ENCODE peak calls at places on chromosomes 6 and 20, in eight cellular contexts. One of them, this sample, is unnamed.

GRCh38 chr20:38034108-38034649 is 633 bp downstream of the RPRD1B start:
- DNase-seq in K562: no peak
- DNase-seq in HepG2: no peak
- DNase-seq in RWPE1: peak; percentile 39
- DNase-seq in lung: no peak
- DNase-seq in cardiac muscle cell: no peak
- DNase-seq in SK-N-SH: no peak
- DNase-seq in CD8-positive, alpha-beta T cell: no peak
- DNase-seq in this sample: no peak

GRCh38 chr20:23305098-23305497 is 45.5 kb upstream of the NXT1 start:
- DNase-seq in CD8-positive, alpha-beta T cell: no peak
- DNase-seq in RWPE1: no peak
- DNase-seq in lung: no peak
- DNase-seq in K562: no peak
- DNase-seq in HepG2: no peak
- DNase-seq in SK-N-SH: no peak
- DNase-seq in cardiac muscle cell: no peak
- DNase-seq in this sample: no peak

GRCh38 chr6:11350294-11350693 is 117.8 kb upstream of the NEDD9 start:
- DNase-seq in lung: peak; percentile 49
- DNase-seq in HepG2: peak; percentile 18
- DNase-seq in SK-N-SH: no peak
- DNase-seq in RWPE1: no peak
- DNase-seq in K562: no peak
- DNase-seq in CD8-positive, alpha-beta T cell: no peak
- DNase-seq in cardiac muscle cell: no peak
- DNase-seq in this sample: no peak

GRCh38 chr6:43489277-43490072 is 12.1 kb downstream of the TJAP1 start:
- DNase-seq in lung: no peak
- DNase-seq in SK-N-SH: peak; percentile 89
- DNase-seq in CD8-positive, alpha-beta T cell: no peak
- DNase-seq in HepG2: peak; percentile 64
- DNase-seq in RWPE1: no peak
- DNase-seq in K562: no peak
- DNase-seq in cardiac muscle cell: no peak
- DNase-seq in this sample: no peak

GRCh38 chr6:41974281-41974825 is 32.7 kb upstream of the CCND3 start:
- DNase-seq in CD8-positive, alpha-beta T cell: no peak
- DNase-seq in SK-N-SH: no peak
- DNase-seq in HepG2: no peak
- DNase-seq in cardiac muscle cell: no peak
- DNase-seq in K562: no peak
- DNase-seq in RWPE1: no peak
- DNase-seq in lung: no peak
- DNase-seq in this sample: no peak

GRCh38 chr20:31260326-31260932 is 3.0 kb downstream of the DEFB115 start:
- DNase-seq in cardiac muscle cell: no peak
- DNase-seq in RWPE1: peak; percentile 48
- DNase-seq in K562: peak; percentile 49
- DNase-seq in CD8-positive, alpha-beta T cell: no peak
- DNase-seq in HepG2: peak; percentile 66
- DNase-seq in lung: no peak
- DNase-seq in SK-N-SH: peak; percentile 29
- DNase-seq in this sample: no peak

GRCh38 chr20:45861157-45862075 is 4.0 kb downstream of the ZSWIM3 start:
- DNase-seq in K562: no peak
- DNase-seq in CD8-positive, alpha-beta T cell: no peak
- DNase-seq in RWPE1: no peak
- DNase-seq in HepG2: peak; percentile 54
- DNase-seq in cardiac muscle cell: no peak
- DNase-seq in SK-N-SH: no peak
- DNase-seq in lung: no peak
- DNase-seq in this sample: no peak

GRCh38 chr20:3651204-3651970 is 11.8 kb downstream of the GFRA4 start:
- DNase-seq in K562: no peak
- DNase-seq in cardiac muscle cell: no peak
- DNase-seq in CD8-positive, alpha-beta T cell: no peak
- DNase-seq in RWPE1: no peak
- DNase-seq in HepG2: no peak
- DNase-seq in SK-N-SH: no peak
- DNase-seq in lung: no peak
- DNase-seq in this sample: no peak

GRCh38 chr6:2784930-2785329 is 19.7 kb downstream of the WRNIP1 start:
- DNase-seq in lung: no peak
- DNase-seq in K562: no peak
- DNase-seq in cardiac muscle cell: no peak
- DNase-seq in CD8-positive, alpha-beta T cell: no peak
- DNase-seq in SK-N-SH: no peak
- DNase-seq in RWPE1: no peak
- DNase-seq in HepG2: no peak
- DNase-seq in this sample: no peak

GRCh38 chr6:4314201-4314707 is 178.9 kb upstream of the ECI2 start:
- DNase-seq in K562: no peak
- DNase-seq in lung: no peak
- DNase-seq in RWPE1: no peak
- DNase-seq in HepG2: no peak
- DNase-seq in cardiac muscle cell: no peak
- DNase-seq in CD8-positive, alpha-beta T cell: no peak
- DNase-seq in SK-N-SH: no peak
- DNase-seq in this sample: no peak

GRCh38 chr6:10033223-10033829 is 381.5 kb downstream of the TFAP2A start:
- DNase-seq in RWPE1: no peak
- DNase-seq in cardiac muscle cell: no peak
- DNase-seq in lung: no peak
- DNase-seq in K562: no peak
- DNase-seq in HepG2: peak; percentile 53
- DNase-seq in SK-N-SH: no peak
- DNase-seq in CD8-positive, alpha-beta T cell: no peak
- DNase-seq in this sample: no peak

GRCh38 chr6:34132486-34133185 is 13.3 kb downstream of the GRM4 start:
- DNase-seq in SK-N-SH: no peak
- DNase-seq in RWPE1: peak; percentile 59
- DNase-seq in CD8-positive, alpha-beta T cell: peak; percentile 33
- DNase-seq in HepG2: peak; percentile 17
- DNase-seq in cardiac muscle cell: peak; percentile 88
- DNase-seq in lung: no peak
- DNase-seq in K562: peak; percentile 85
- DNase-seq in this sample: no peak

GRCh38 chr6:42050897-42051653 is 751 bp downstream of the TAF8 start:
- DNase-seq in HepG2: no peak
- DNase-seq in lung: no peak
- DNase-seq in cardiac muscle cell: no peak
- DNase-seq in SK-N-SH: no peak
- DNase-seq in CD8-positive, alpha-beta T cell: no peak
- DNase-seq in K562: no peak
- DNase-seq in RWPE1: no peak
- DNase-seq in this sample: no peak

GRCh38 chr6:142387997-142388815 is 86.4 kb downstream of the ADGRG6 start:
- DNase-seq in lung: no peak
- DNase-seq in CD8-positive, alpha-beta T cell: no peak
- DNase-seq in SK-N-SH: peak; percentile 15
- DNase-seq in K562: no peak
- DNase-seq in RWPE1: peak; percentile 44
- DNase-seq in HepG2: peak; percentile 73
- DNase-seq in cardiac muscle cell: peak; percentile 59
- DNase-seq in this sample: no peak

GRCh38 chr20:6665621-6666345 is 101.7 kb upstream of the BMP2 start:
- DNase-seq in HepG2: peak; percentile 10
- DNase-seq in RWPE1: no peak
- DNase-seq in K562: no peak
- DNase-seq in cardiac muscle cell: peak; percentile 28
- DNase-seq in lung: no peak
- DNase-seq in CD8-positive, alpha-beta T cell: no peak
- DNase-seq in SK-N-SH: no peak
- DNase-seq in this sample: no peak

GRCh38 chr6:158805698-158806373 is 13.3 kb downstream of the EZR start:
- DNase-seq in lung: no peak
- DNase-seq in RWPE1: no peak
- DNase-seq in K562: no peak
- DNase-seq in cardiac muscle cell: no peak
- DNase-seq in CD8-positive, alpha-beta T cell: no peak
- DNase-seq in SK-N-SH: no peak
- DNase-seq in HepG2: no peak
- DNase-seq in this sample: no peak

GRCh38 chr6:70667711-70668498 is at the start of gene SMAP1:
- DNase-seq in HepG2: peak; percentile 78
- DNase-seq in CD8-positive, alpha-beta T cell: peak; percentile 93
- DNase-seq in cardiac muscle cell: peak; percentile 92
- DNase-seq in K562: peak; percentile 99
- DNase-seq in SK-N-SH: peak; percentile 98
- DNase-seq in RWPE1: peak; percentile 95
- DNase-seq in lung: peak; percentile 95
- DNase-seq in this sample: peak; percentile 95

GRCh38 chr20:8557711-8558110 is 425.6 kb downstream of the PLCB1 start:
- DNase-seq in cardiac muscle cell: no peak
- DNase-seq in HepG2: no peak
- DNase-seq in RWPE1: no peak
- DNase-seq in lung: no peak
- DNase-seq in K562: no peak
- DNase-seq in CD8-positive, alpha-beta T cell: no peak
- DNase-seq in SK-N-SH: no peak
- DNase-seq in this sample: no peak

GRCh38 chr6:57267586-57268293 is 45.6 kb upstream of the RAB23 start:
- DNase-seq in lung: peak; percentile 48
- DNase-seq in SK-N-SH: peak; percentile 42
- DNase-seq in cardiac muscle cell: peak; percentile 35
- DNase-seq in K562: peak; percentile 37
- DNase-seq in HepG2: peak; percentile 65
- DNase-seq in CD8-positive, alpha-beta T cell: peak; percentile 40
- DNase-seq in RWPE1: peak; percentile 89
- DNase-seq in this sample: no peak

GRCh38 chr6:162726997-162727346 is 594 bp downstream of the PRKN start:
- DNase-seq in lung: no peak
- DNase-seq in K562: no peak
- DNase-seq in RWPE1: no peak
- DNase-seq in SK-N-SH: no peak
- DNase-seq in CD8-positive, alpha-beta T cell: no peak
- DNase-seq in HepG2: no peak
- DNase-seq in cardiac muscle cell: peak; percentile 22
- DNase-seq in this sample: no peak

GRCh38 chr6:147834377-147834776 is 325.9 kb downstream of the SAMD5 start:
- DNase-seq in HepG2: no peak
- DNase-seq in K562: no peak
- DNase-seq in cardiac muscle cell: no peak
- DNase-seq in SK-N-SH: no peak
- DNase-seq in CD8-positive, alpha-beta T cell: no peak
- DNase-seq in RWPE1: no peak
- DNase-seq in lung: no peak
- DNase-seq in this sample: no peak

GRCh38 chr20:16749573-16749972 is 1.4 kb downstream of the OTOR start:
- DNase-seq in lung: no peak
- DNase-seq in CD8-positive, alpha-beta T cell: no peak
- DNase-seq in cardiac muscle cell: no peak
- DNase-seq in SK-N-SH: no peak
- DNase-seq in RWPE1: no peak
- DNase-seq in HepG2: peak; percentile 23
- DNase-seq in K562: peak; percentile 13
- DNase-seq in this sample: no peak

GRCh38 chr6:6007311-6008113 is 787 bp upstream of the NRN1 start:
- DNase-seq in SK-N-SH: peak; percentile 68
- DNase-seq in HepG2: no peak
- DNase-seq in K562: no peak
- DNase-seq in lung: no peak
- DNase-seq in RWPE1: no peak
- DNase-seq in CD8-positive, alpha-beta T cell: peak; percentile 38
- DNase-seq in cardiac muscle cell: peak; percentile 50
- DNase-seq in this sample: peak; percentile 38
- H3K27ac ChIP-seq in SK-N-SH: peak overlapping the region; percentile 36
- H3K27ac ChIP-seq in HepG2: no peak overlapping the region
- H3K27ac ChIP-seq in K562: no peak overlapping the region
- H3K27ac ChIP-seq in lung: no peak overlapping the region
- H3K27ac ChIP-seq in RWPE1: no peak overlapping the region
- H3K27ac ChIP-seq in CD8-positive, alpha-beta T cell: no peak overlapping the region
- H3K27ac ChIP-seq in cardiac muscle cell: no peak overlapping the region
- H3K27ac ChIP-seq in this sample: peak overlapping the region; percentile 82

DNA sequence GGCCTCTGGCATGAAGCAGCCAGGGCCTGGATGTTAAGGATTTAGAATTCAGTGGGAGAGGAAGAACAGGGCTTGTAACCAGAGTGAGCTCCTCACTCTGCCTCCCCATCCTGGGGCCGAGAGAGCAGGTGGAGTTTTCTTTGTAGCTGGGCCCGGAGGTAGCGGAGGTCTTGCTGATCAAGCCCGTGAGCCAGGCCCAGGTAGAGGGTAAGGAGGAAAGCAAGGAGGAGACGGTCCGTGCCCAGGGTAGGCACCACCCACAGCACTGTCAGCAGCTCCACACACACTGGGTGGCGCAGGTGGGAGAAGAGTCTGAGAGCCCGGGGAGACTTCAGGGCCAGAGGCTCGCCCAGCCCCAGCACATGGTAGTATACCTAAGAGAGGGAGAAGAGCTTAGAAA is 2.1 kb upstream of the PPP1R18 start:
- DNase-seq in HepG2: no peak
- DNase-seq in lung: no peak
- DNase-seq in cardiac muscle cell: no peak
- DNase-seq in SK-N-SH: no peak
- DNase-seq in CD8-positive, alpha-beta T cell: no peak
- DNase-seq in K562: no peak
- DNase-seq in RWPE1: no peak
- DNase-seq in this sample: no peak
- TF ChIP-seq CTCF in HepG2: no peak
- TF ChIP-seq CTCF in lung: no peak
- TF ChIP-seq CTCF in cardiac muscle cell: no peak
- TF ChIP-seq CTCF in SK-N-SH: no peak
- TF ChIP-seq CTCF in CD8-positive, alpha-beta T cell: no peak
- TF ChIP-seq CTCF in K562: no peak
- TF ChIP-seq CTCF in RWPE1: no peak
- TF ChIP-seq CTCF in this sample: no peak

DNA sequence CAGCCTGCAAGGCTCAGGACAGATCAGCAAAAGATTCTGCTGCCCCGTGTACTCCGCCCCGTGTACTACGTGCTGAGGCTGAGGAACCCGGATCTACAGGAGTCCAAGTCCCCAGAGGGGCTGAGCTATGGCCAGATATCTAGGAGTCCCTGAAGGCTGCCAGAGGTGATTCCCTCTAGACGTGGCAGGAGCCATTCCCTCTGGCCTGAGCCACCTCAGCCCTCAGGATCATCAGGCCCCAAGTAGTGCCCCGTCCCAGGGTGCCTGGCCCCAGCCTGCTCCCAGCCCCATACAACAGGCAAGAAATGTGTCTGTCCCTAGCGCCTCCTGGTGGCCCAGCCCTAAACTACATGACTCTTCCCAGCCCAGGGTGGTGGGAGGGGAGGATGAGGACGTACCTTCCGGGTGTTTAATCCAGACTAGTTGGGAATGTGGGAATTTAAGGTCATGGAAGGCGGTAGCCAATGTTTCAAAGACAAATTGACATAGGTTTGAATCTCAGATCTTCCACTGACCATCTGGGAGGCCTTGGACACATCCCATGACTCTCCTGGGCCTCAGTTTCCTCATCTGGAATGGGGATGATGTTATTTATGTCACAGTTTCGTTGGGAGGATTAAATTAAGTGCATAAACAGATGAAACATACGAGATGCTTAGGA is 49.4 kb upstream of the PTPN1 start:
- DNase-seq in CD8-positive, alpha-beta T cell: peak; percentile 82
- DNase-seq in lung: peak; percentile 93
- DNase-seq in SK-N-SH: peak; percentile 92
- DNase-seq in K562: peak; percentile 86
- DNase-seq in cardiac muscle cell: peak; percentile 83
- DNase-seq in HepG2: peak; percentile 91
- DNase-seq in RWPE1: peak; percentile 95
- DNase-seq in this sample: peak; percentile 90
- H3K27ac ChIP-seq in CD8-positive, alpha-beta T cell: no peak overlapping the region
- H3K27ac ChIP-seq in lung: no peak overlapping the region
- H3K27ac ChIP-seq in SK-N-SH: no peak overlapping the region
- H3K27ac ChIP-seq in K562: no peak overlapping the region
- H3K27ac ChIP-seq in cardiac muscle cell: no peak overlapping the region
- H3K27ac ChIP-seq in HepG2: peak overlapping the region; percentile 45
- H3K27ac ChIP-seq in RWPE1: peak overlapping the region; percentile 63
- H3K27ac ChIP-seq in this sample: peak overlapping the region; percentile 70

GRCh38 chr20:50788045-50788867 is 6.6 kb upstream of the BCAS4 start:
- DNase-seq in lung: peak; percentile 39
- DNase-seq in RWPE1: peak; percentile 73
- DNase-seq in CD8-positive, alpha-beta T cell: no peak
- DNase-seq in HepG2: peak; percentile 83
- DNase-seq in SK-N-SH: peak; percentile 57
- DNase-seq in cardiac muscle cell: no peak
- DNase-seq in K562: no peak
- DNase-seq in this sample: no peak
- TF ChIP-seq CTCF in lung: no peak
- TF ChIP-seq CTCF in RWPE1: peak; percentile 66
- TF ChIP-seq CTCF in CD8-positive, alpha-beta T cell: no peak
- TF ChIP-seq CTCF in HepG2: peak; percentile 80
- TF ChIP-seq CTCF in SK-N-SH: peak; percentile 70
- TF ChIP-seq CTCF in cardiac muscle cell: peak; percentile 70
- TF ChIP-seq CTCF in K562: peak; percentile 85
- TF ChIP-seq CTCF in this sample: peak; percentile 24

This sample was measured in heart right ventricle.